ENCODE peak calls at places on chromosomes 4 and X, in seven cellular contexts. J is stimulated activated CD8-positive, alpha-beta memory T cell treated with anti-CD3 and anti-CD28 coated beads, Interleukin-4, amount 100 ng/mL, for 24 hours; X is T-helper 1 cell; N is NCI-H2081; C is suprapubic skin; V is astrocyte of the spinal cord; D is heart right ventricle. E is an unnamed sample.

GRCh38 chr4:10115657-10116624 is 658 bp downstream of the WDR1 start:
- DNase-seq in J (peak; percentile 50), X (peak; percentile 49), N (peak; percentile 7), C (no peak), V (peak; percentile 45), D (no peak), E (peak; percentile 79)

GRCh38 chrX:41870719-41871151 is 52.6 kb downstream of the CASK start:
- DNase-seq in J (no peak), X (no peak), N (no peak), C (no peak), V (no peak), D (no peak), E (no peak)

GRCh38 chrX:77564824-77565223 is 117.6 kb downstream of the FGF16 start:
- DNase-seq in J (no peak), X (no peak), N (no peak), C (no peak), V (peak; percentile 24), D (no peak), E (no peak)

GRCh38 chr4:17373666-17374065 is 138.2 kb downstream of the QDPR start:
- DNase-seq in J (no peak), X (no peak), N (no peak), C (no peak), V (no peak), D (no peak), E (no peak)

GRCh38 chr4:83093060-83093640 is 21.4 kb downstream of the PLAC8 start:
- DNase-seq in J (no peak), X (no peak), N (no peak), C (no peak), V (no peak), D (no peak), E (no peak)

GRCh38 chr4:144658908-144659307 is 13.0 kb downstream of the HHIP start:
- DNase-seq in J (no peak), X (no peak), N (no peak), C (no peak), V (peak; percentile 61), D (no peak), E (no peak)

GRCh38 chrX:91435465-91435864 is 826 bp downstream of the PABPC5 start:
- DNase-seq in J (no peak), X (no peak), N (no peak), C (no peak), V (no peak), D (no peak), E (no peak)

GRCh38 chr4:153154010-153154975 is 50.0 kb upstream of the TRIM2 start:
- DNase-seq in J (no peak), X (no peak), N (no peak), C (no peak), V (peak; percentile 34), D (no peak), E (no peak)

GRCh38 chrX:141662781-141663180 is 35.8 kb downstream of the SPANXD start:
- DNase-seq in J (no peak), X (no peak), N (no peak), C (no peak), V (no peak), D (no peak), E (no peak)

GRCh38 chrX:9897761-9898161 is 69.4 kb upstream of the CLDN34 start:
- DNase-seq in J (no peak), X (no peak), N (no peak), C (no peak), V (peak; percentile 96), D (no peak), E (no peak)

GRCh38 chr4:4969298-4969697 is 50.0 kb downstream of the CYTL1 start:
- DNase-seq in J (no peak), X (no peak), N (no peak), C (peak; percentile 95), V (no peak), D (no peak), E (no peak)

GRCh38 chr4:10093801-10094552 is 22.6 kb downstream of the WDR1 start:
- DNase-seq in J (no peak), X (no peak), N (no peak), C (no peak), V (peak; percentile 98), D (no peak), E (no peak)

GRCh38 chr4:153486281-153487151 is 20.4 kb downstream of the TMEM131L start:
- DNase-seq in J (no peak), X (no peak), N (no peak), C (no peak), V (peak; percentile 82), D (no peak), E (peak; percentile 37)

GRCh38 chr4:2222838-2223237 is 19.1 kb downstream of the HAUS3 start:
- DNase-seq in J (no peak), X (no peak), N (no peak), C (no peak), V (no peak), D (no peak), E (no peak)

GRCh38 chr4:88592600-88593448 is 544 bp downstream of the HERC3 start:
- DNase-seq in J (peak; percentile 76), X (peak; percentile 64), N (peak; percentile 15), C (peak; percentile 86), V (peak; percentile 66), D (peak; percentile 84), E (peak; percentile 71)

GRCh38 chr4:143586080-143586479 is 72.6 kb downstream of the SMARCA5 start:
- DNase-seq in J (no peak), X (no peak), N (no peak), C (no peak), V (peak; percentile 62), D (no peak), E (no peak)

GRCh38 chr4:149964001-149964400 is 114.2 kb upstream of the DCLK2 start:
- DNase-seq in J (no peak), X (no peak), N (no peak), C (no peak), V (no peak), D (no peak), E (no peak)

GRCh38 chrX:108415146-108415545 is 23.1 kb downstream of the COL4A6 start:
- DNase-seq in J (no peak), X (no peak), N (no peak), C (no peak), V (no peak), D (no peak), E (no peak)

GRCh38 chr4:56971383-56971782 is 6.0 kb downstream of the NOA1 start:
- DNase-seq in J (no peak), X (no peak), N (no peak), C (no peak), V (no peak), D (no peak), E (no peak)

GRCh38 chr4:150906987-150907633 is 108.0 kb downstream of the LRBA start:
- DNase-seq in J (no peak), X (no peak), N (no peak), C (no peak), V (no peak), D (no peak), E (no peak)

GRCh38 chrX:136162827-136163427 is 15.6 kb downstream of the FHL1 start:
- DNase-seq in J (peak; percentile 13), X (no peak), N (no peak), C (no peak), V (peak; percentile 50), D (peak; percentile 55), E (no peak)

E was measured in HuH-7.5.